ENCODE peak calls at places on chromosomes 12 and 14, in seven cellular contexts. E, X, L, W, J, C and K are unnamed samples.
A peak's percentile ranks its signal among the peaks of the same experiment; 100 is the strongest.

GRCh38 chr14:92997343-92998061 is 74.6 kb downstream of the CHGA start:
- DNase-seq in C (no peak), W (no peak), J (peak; percentile 67), X (no peak), L (peak; percentile 58), E (no peak), K (no peak)

GRCh38 chr14:25381498-25381897 is 331.6 kb upstream of the STXBP6 start:
- DNase-seq in W (no peak), C (no peak), E (no peak), L (no peak), X (no peak), J (peak; percentile 27), K (no peak)

GRCh38 chr14:53613404-53614253 is 343.0 kb downstream of the BMP4 start:
- DNase-seq in J (no peak), L (no peak), E (peak; percentile 66), W (no peak), C (no peak), X (no peak), K (peak; percentile 91)

GRCh38 chr14:42459171-42459685 is 852.6 kb downstream of the LRFN5 start:
- DNase-seq in E (no peak), C (no peak), J (no peak), W (no peak), X (no peak), L (no peak), K (no peak)

GRCh38 chr14:64350091-64350490 is 38.1 kb upstream of the MTHFD1 start:
- DNase-seq in X (no peak), J (no peak), W (no peak), C (no peak), E (no peak), L (no peak), K (no peak)

GRCh38 chr14:103847954-103848719 is 762 bp upstream of the PPP1R13B start:
- DNase-seq in E (peak; percentile 21), L (peak; percentile 76), C (peak; percentile 73), J (peak; percentile 46), W (peak; percentile 26), X (no peak), K (no peak)

GRCh38 chr14:50941151-50941550 is 3.1 kb downstream of the PYGL start:
- DNase-seq in E (no peak), X (no peak), J (peak; percentile 55), W (no peak), L (no peak), C (no peak), K (no peak)

GRCh38 chr14:86357866-86358265 is 827.9 kb downstream of the FLRT2 start:
- DNase-seq in W (no peak), E (no peak), L (no peak), J (no peak), C (no peak), X (no peak), K (no peak)

GRCh38 chr14:91607322-91608047 is 97.4 kb upstream of the PPP4R3A start:
- DNase-seq in L (no peak), E (no peak), J (no peak), W (no peak), C (no peak), X (no peak), K (no peak)

GRCh38 chr14:91223028-91223783 is 21.3 kb downstream of the GPR68 start:
- DNase-seq in W (no peak), J (no peak), L (no peak), C (no peak), E (no peak), X (no peak), K (no peak)

GRCh38 chr12:34384693-34385092 is 362.4 kb downstream of the ALG10 start:
- DNase-seq in C (no peak), E (no peak), L (no peak), J (no peak), X (no peak), W (no peak), K (no peak)

GRCh38 chr14:103522028-103522581 is 525 bp downstream of the CKB start:
- DNase-seq in E (no peak), J (peak; percentile 50), X (no peak), L (peak; percentile 79), C (peak; percentile 71), W (no peak), K (peak; percentile 22)

GRCh38 chr12:125013816-125014442 is 20.5 kb downstream of the BRI3BP start:
- DNase-seq in W (no peak), J (no peak), E (no peak), L (no peak), X (no peak), C (no peak), K (no peak)

GRCh38 chr12:68178774-68179439 is 19.4 kb upstream of the IFNG start:
- DNase-seq in X (no peak), L (no peak), C (no peak), E (no peak), J (no peak), W (no peak), K (no peak)

GRCh38 chr14:50920482-50921225 is 23.6 kb downstream of the PYGL start:
- DNase-seq in J (peak; percentile 83), E (no peak), C (no peak), X (no peak), W (no peak), L (no peak), K (no peak)

GRCh38 chr14:50944647-50945413 is 547 bp upstream of the PYGL start:
- DNase-seq in W (peak; percentile 21), L (peak; percentile 83), C (peak; percentile 59), J (peak; percentile 69), X (no peak), E (no peak), K (no peak)

GRCh38 chr12:62466018-62466595 is 519 bp upstream of the MON2 start:
- DNase-seq in X (no peak), C (peak; percentile 47), E (peak; percentile 38), J (peak; percentile 76), L (peak; percentile 76), W (peak; percentile 30), K (no peak)

GRCh38 chr14:21343035-21343794 is 40.6 kb downstream of the SUPT16H start:
- DNase-seq in E (no peak), L (peak; percentile 43), C (no peak), W (no peak), X (no peak), J (no peak), K (no peak)

GRCh38 chr14:51041853-51042252 is 53.1 kb downstream of the TRIM9 start:
- DNase-seq in E (no peak), J (no peak), W (no peak), L (no peak), C (no peak), X (no peak), K (no peak)

GRCh38 chr12:122355702-122356101 is 66.8 kb downstream of the CLIP1 start:
- DNase-seq in E (no peak), W (peak; percentile 85), L (no peak), X (no peak), J (no peak), C (no peak), K (no peak)

GRCh38 chr12:39803151-39803550 is 183.5 kb upstream of the ABCD2 start:
- DNase-seq in J (no peak), E (no peak), X (no peak), C (no peak), L (no peak), W (no peak), K (no peak)

DNA sequence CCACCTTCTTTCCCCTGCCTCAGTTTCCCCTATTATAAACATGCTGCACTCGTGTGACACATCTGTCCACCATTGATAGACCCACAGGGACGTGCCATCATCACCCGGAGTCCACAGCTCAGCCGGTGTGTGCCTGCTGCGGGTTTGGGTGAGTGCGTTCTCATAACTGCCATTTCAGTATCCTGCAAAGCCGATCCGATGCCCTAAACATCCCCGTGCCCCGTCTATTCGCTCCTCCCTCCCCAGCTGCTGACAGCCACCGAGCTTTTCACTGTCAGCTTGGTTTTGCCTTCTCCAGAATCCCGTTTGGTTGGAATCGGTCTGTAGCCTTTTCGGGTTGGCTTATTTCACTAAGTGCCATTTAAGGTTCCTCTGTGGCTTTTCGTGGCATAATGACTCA is 3.9 kb downstream of the LRCOL1 start:
- DNase-seq in W (no peak), X (no peak), L (peak; percentile 2), C (no peak), E (no peak), J (peak; percentile 50), K (no peak)
- H3K27me3 ChIP-seq in W (peaks cover 74% of the 10 kb centered on the region), X (peaks cover 13% of the 10 kb centered on the region), L (no peaks in the 10 kb centered on the region), C (no peaks in the 10 kb centered on the region), E (peaks cover 5% of the 10 kb centered on the region), J (peaks cover 82% of the 10 kb centered on the region), K (no peaks in the 10 kb centered on the region)

DNA sequence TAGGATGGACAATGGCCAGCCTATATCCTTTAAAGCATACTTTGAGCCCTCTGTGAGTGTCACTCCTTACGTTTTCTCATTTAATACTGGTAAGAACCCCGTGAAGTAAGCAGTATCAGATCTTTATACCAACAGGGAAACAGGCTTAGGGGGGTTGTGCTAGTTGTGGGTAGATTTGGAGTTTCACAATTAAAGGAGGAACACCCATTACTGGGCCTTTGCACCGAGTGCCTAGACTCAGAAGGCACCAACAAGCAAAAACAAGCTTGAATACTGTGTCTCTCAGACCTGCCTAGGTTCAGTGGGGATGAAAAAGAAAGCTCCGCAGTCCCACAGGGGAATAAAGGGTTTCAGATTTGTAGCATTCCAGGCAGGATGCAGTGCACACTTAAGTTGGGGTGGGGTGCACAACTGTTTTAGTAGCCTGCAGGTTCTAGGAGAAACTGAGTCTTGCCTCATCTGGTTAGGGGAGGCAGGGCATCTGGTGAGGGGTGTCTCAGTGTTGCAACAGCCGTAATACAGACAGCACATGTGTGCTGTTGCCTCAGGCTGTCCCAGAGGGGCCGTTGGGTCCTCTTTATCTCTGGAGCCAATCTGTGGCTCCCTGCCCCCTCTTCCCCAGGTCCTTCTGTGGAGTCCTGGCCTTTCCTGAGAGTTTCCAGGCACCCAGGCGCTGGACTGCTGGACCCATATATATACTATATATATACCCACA is 51.2 kb downstream of the IRAK3 start:
- DNase-seq in E (no peak), L (no peak), X (no peak), C (no peak), J (no peak), W (no peak), K (no peak)
- H3K4me3 ChIP-seq in E (no peak overlapping the region), L (no peak overlapping the region), X (no peak overlapping the region), C (no peak overlapping the region), J (no peak overlapping the region), W (no peak overlapping the region), K (no peak overlapping the region)

DNA sequence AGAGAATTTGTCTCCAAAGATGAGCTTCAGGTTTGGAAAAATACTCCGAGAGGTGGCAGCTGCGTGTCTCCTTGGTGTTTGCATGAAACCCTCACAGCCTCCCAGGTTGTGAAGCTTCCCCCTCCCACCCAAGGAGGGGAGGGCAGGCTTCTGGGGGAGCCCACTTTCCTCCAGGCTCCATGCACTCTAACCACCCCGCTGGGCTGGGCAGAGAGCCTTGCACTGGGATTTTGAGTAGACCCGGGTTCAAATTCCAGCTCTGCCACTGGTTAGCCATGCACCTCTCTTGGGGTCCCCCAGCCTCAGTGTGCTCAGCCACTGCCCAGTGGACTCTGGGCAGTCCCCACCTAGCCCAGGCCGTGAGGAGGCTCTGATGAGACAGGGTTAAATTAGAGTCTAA is 4.3 kb upstream of the DLK1 start:
- DNase-seq in L (no peak), W (no peak), J (no peak), C (no peak), E (no peak), X (no peak), K (no peak)
- H3K27me3 ChIP-seq in L (no peaks in the 10 kb centered on the region), W (peaks cover 21% of the 10 kb centered on the region), J (peaks cover 44% of the 10 kb centered on the region), C (no peaks in the 10 kb centered on the region), E (peaks cover 12% of the 10 kb centered on the region), X (no peaks in the 10 kb centered on the region), K (no peaks in the 10 kb centered on the region)

DNA sequence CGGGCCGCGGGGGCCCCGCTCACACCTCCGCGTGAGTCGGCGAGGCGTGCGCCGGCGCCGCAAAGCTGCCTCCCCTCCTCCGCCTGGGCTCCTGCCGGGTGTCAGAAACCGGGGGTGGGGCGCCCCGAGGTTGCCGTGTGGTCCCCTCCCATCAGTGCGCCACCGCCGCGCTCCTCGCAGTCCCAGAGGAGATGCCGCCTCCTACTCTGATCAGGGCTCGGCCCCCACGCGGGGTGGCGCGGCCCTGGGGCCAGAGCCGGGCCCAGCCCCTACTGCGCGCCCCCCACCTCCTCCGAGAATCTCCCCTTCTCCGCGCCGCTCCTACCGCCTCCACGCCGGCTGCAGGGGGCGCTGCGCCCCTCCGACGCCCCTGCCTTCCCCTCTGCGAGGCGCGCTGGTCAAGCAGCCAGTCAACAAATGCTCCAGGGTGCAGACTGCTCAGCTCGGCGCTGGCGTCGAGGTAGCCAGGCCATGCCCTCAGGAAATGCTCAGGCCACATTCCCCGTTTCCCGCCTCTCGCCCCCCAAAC is 467 bp upstream of the JAG2 start:
- DNase-seq in C (no peak), X (no peak), W (no peak), L (no peak), J (peak; percentile 34), E (no peak), K (peak; percentile 45)
- H3K4me3 ChIP-seq in C (no peak overlapping the region), X (peak overlapping the region; percentile 35), W (peak overlapping the region; percentile 38), L (peak overlapping the region; percentile 67), J (no peak overlapping the region), E (no peak overlapping the region), K (peak overlapping the region; percentile 22)